ENCODE peak calls at places on chromosomes 5 and 9, in eight cellular contexts. U is prostate gland, L is stomach, B is astrocyte, O is mucosa of descending colon, A is upper lobe of right lung, F is K562, P is HCT116. X is an unnamed sample. For H3K9me3, the result is how much of the 10 kb centered on the place peaks cover.

GRCh38 chr9:133948138-133948537 is 44.0 kb downstream of the VAV2 start:
- DNase-seq in U (no peak), L (no peak), B (peak), O (no peak), A (peak), F (no peak), P (no peak), X (no peak)

GRCh38 chr5:58462623-58463230 is 2.8 kb upstream of the PLK2 start:
- DNase-seq in U (peak), L (peak), B (peak), O (peak), A (no peak), F (peak), P (peak), X (no peak)

GRCh38 chr5:58403822-58404433 is 56.0 kb downstream of the PLK2 start:
- DNase-seq in U (no peak), L (no peak), B (no peak), O (no peak), A (no peak), F (no peak), P (no peak), X (no peak)

GRCh38 chr9:94449486-94449885 is 105.4 kb upstream of the PCAT7 start:
- DNase-seq in U (no peak), L (no peak), B (no peak), O (no peak), A (no peak), F (no peak), P (no peak), X (no peak)

GRCh38 chr9:27209034-27209433 is 87.9 kb downstream of the EQTN start:
- DNase-seq in U (no peak), L (no peak), B (peak), O (no peak), A (no peak), F (no peak), P (no peak), X (no peak)

GRCh38 chr9:88076286-88077070 is 61.8 kb downstream of the SPATA31C2 start:
- DNase-seq in U (peak), L (peak), B (peak), O (peak), A (peak), F (peak), P (peak), X (peak)

GRCh38 chr9:37650873-37651768 is at the start of gene FRMPD1:
- DNase-seq in U (peak), L (peak), B (peak), O (peak), A (peak), F (peak), P (no peak), X (no peak)

GRCh38 chr9:101582593-101582992 is 12.2 kb downstream of the PPP3R2 start:
- DNase-seq in U (no peak), L (no peak), B (peak), O (no peak), A (no peak), F (no peak), P (no peak), X (no peak)

GRCh38 chr5:122775713-122776084 is 819 bp downstream of the SNX2 start:
- DNase-seq in U (no peak), L (no peak), B (no peak), O (peak), A (no peak), F (no peak), P (no peak), X (no peak)

GRCh38 chr5:132487841-132488555 is 2.6 kb downstream of the IRF1 start:
- DNase-seq in U (no peak), L (peak), B (no peak), O (peak), A (peak), F (no peak), P (no peak), X (peak)

GRCh38 chr5:28344803-28345433 is 1306.5 kb upstream of the CDH9 start:
- DNase-seq in U (no peak), L (no peak), B (peak), O (no peak), A (no peak), F (peak), P (no peak), X (no peak)

GRCh38 chr9:84325347-84325982 is 15.1 kb downstream of the SLC28A3 start:
- DNase-seq in U (no peak), L (no peak), B (peak), O (no peak), A (no peak), F (no peak), P (peak), X (no peak)

GRCh38 chr5:97078958-97079357 is 63.5 kb downstream of the LIX1 start:
- DNase-seq in U (no peak), L (no peak), B (no peak), O (no peak), A (no peak), F (no peak), P (no peak), X (no peak)

GRCh38 chr5:145797336-145797735 is 37.8 kb downstream of the PRELID2 start:
- DNase-seq in U (no peak), L (no peak), B (peak), O (no peak), A (no peak), F (no peak), P (no peak), X (no peak)

GRCh38 chr5:124866355-124867063 is 120.1 kb upstream of the ZNF608 start:
- DNase-seq in U (no peak), L (no peak), B (peak), O (no peak), A (peak), F (no peak), P (no peak), X (no peak)

DNA sequence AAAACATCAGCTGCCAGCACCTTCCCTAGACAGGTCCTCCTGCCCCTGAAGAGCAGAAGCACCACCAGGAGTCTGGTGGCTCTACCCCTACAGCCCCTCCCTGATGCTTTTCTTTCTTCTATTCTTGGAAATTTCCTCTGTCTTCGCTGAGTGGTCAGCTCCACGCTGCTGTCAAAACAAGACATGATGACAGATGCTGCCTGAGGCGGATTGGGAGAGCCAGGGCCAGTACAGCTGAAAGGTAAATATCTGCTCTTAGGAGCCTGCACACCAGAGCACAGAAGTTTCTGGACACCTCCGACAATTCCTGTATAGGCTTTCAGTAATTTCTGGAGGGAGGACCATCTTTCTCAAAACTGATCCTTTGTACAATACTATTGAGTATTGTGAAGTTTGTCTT is 4.7 kb upstream of the OR1Q1 start:
- DNase-seq in U (no peak), L (no peak), B (no peak), O (no peak), A (no peak), F (no peak), P (no peak), X (no peak)
- H3K9me3 ChIP-seq in U (under half), L (under half), B (under half), O (under half), A (under half), F (under half), P (under half), X (under half)

DNA sequence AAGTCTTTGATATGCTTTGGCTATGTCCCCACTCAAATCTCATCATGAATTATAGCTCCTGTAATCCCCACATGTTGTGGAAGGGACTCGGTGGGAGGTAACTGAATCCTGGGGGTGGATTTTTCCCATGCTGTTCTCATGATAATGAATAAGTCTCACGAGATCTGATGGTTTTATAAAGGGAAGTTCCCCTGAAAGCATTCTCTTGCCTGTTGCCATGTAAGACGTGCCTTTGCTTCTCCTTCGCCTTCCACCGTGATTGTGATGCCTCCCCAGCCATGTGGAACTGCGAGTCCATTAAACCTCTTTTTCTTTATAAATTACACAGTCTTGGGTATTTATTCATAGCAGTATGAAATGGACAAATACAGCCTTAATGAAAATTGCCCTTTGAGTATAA is 44.7 kb upstream of the ICE1 start:
- DNase-seq in U (no peak), L (no peak), B (no peak), O (no peak), A (no peak), F (no peak), P (no peak), X (no peak)
- TF ChIP-seq CTCF in U (no peak), L (no peak), B (no peak), O (no peak), A (no peak), F (no peak), P (no peak), X (no peak)

GRCh38 chr5:44167540-44167939 is 221.7 kb downstream of the FGF10 start:
- DNase-seq in U (no peak), L (no peak), B (no peak), O (no peak), A (no peak), F (no peak), P (no peak), X (no peak)
- H3K9me3 ChIP-seq in U (under half), L (under half), B (under half), O (half or more), A (under half), F (under half), P (under half), X (under half)

GRCh38 chr5:78162253-78162862 is 132.1 kb downstream of the AP3B1 start:
- DNase-seq in U (no peak), L (no peak), B (peak), O (no peak), A (no peak), F (peak), P (peak), X (no peak)
- TF ChIP-seq CTCF in U (no peak), L (peak), B (peak), O (no peak), A (peak), F (peak), P (peak), X (peak)

GRCh38 chr5:141371572-141372475 is 1.8 kb downstream of the PCDHGB3 start:
- DNase-seq in U (no peak), L (no peak), B (no peak), O (no peak), A (no peak), F (no peak), P (no peak), X (no peak)
- H3K9me3 ChIP-seq in U (under half), L (half or more), B (under half), O (half or more), A (under half), F (under half), P (under half), X (under half)

GRCh38 chr5:39876146-39876545 is 451.4 kb upstream of the DAB2 start:
- DNase-seq in U (no peak), L (no peak), B (no peak), O (no peak), A (no peak), F (no peak), P (no peak), X (no peak)
- TF ChIP-seq CTCF in U (no peak), L (no peak), B (no peak), O (no peak), A (no peak), F (no peak), P (no peak), X (no peak)

GRCh38 chr9:81772144-81772543 is 82.8 kb upstream of the TLE1 start:
- DNase-seq in U (no peak), L (no peak), B (peak), O (no peak), A (no peak), F (no peak), P (no peak), X (no peak)
- H3K9me3 ChIP-seq in U (under half), L (under half), B (under half), O (under half), A (under half), F (under half), P (under half), X (under half)

GRCh38 chr9:73649552-73649951 is 497.9 kb downstream of the ANXA1 start:
- DNase-seq in U (no peak), L (no peak), B (no peak), O (no peak), A (no peak), F (no peak), P (no peak), X (no peak)
- TF ChIP-seq CTCF in U (no peak), L (no peak), B (no peak), O (no peak), A (no peak), F (no peak), P (no peak), X (no peak)

GRCh38 chr9:1454211-1454979 is 404.2 kb downstream of the DMRT2 start:
- DNase-seq in U (no peak), L (no peak), B (no peak), O (no peak), A (no peak), F (no peak), P (no peak), X (no peak)

GRCh38 chr9:1456301-1456999 is 406.3 kb downstream of the DMRT2 start:
- DNase-seq in U (no peak), L (no peak), B (no peak), O (no peak), A (no peak), F (no peak), P (no peak), X (no peak)

GRCh38 chr9:1454980-1455367 is 404.8 kb downstream of the DMRT2 start:
- DNase-seq in U (no peak), L (no peak), B (no peak), O (no peak), A (no peak), F (no peak), P (no peak), X (no peak)

GRCh38 chr9:1457460-1457859 is 407.3 kb downstream of the DMRT2 start:
- DNase-seq in U (no peak), L (no peak), B (no peak), O (no peak), A (no peak), F (no peak), P (no peak), X (no peak)

DNA sequence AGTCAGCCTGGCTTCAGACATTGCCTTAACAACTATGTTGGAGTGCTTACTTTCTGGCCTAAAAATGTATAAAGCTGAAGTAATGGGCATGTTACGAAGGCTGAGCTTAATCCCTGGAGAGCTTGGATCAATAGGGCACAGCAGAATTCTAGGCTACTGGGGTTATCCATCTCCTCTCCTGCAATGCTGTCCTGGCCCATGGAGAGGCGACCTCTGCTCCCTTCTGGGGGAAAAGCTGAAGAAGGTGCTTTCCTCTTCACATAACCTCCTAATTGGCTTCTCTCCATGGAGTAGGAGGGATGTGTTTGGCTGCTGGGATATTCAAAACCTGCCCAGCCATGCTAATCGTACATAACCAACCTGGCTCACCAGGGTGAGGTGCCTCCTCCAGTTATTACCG is 403.5 kb downstream of the DMRT2 start:
- DNase-seq in U (no peak), L (no peak), B (no peak), O (no peak), A (no peak), F (no peak), P (no peak), X (no peak)
- H3K9me3 ChIP-seq in U (under half), L (under half), B (under half), O (under half), A (under half), F (under half), P (under half), X (under half)